ENCODE peak calls at places on chromosomes 12 and 14, in five cellular contexts. W is CD8-positive, alpha-beta T cell; X is MCF 10A; L is A549; H is endothelial cell. T is an unnamed sample.
A peak's percentile ranks its signal among the peaks of the same experiment; 100 is the strongest.

GRCh38 chr12:52495385-52495784 is 2.3 kb upstream of the KRT6A start:
- DNase-seq in W (no peak), L (peak; percentile 41), H (no peak), X (peak; percentile 95), T (no peak)

GRCh38 chr14:95398630-95399547 is 79.2 kb upstream of the CLMN start:
- DNase-seq in X (no peak), W (no peak), L (no peak), H (no peak), T (no peak)

GRCh38 chr12:14654842-14655241 is 41.6 kb downstream of the GUCY2C start:
- DNase-seq in X (no peak), H (no peak), L (no peak), W (no peak), T (no peak)

GRCh38 chr12:127083028-127083949 is 1183.7 kb upstream of the TMEM132C start:
- DNase-seq in L (peak; percentile 79), W (no peak), X (peak; percentile 83), H (no peak), T (no peak)

GRCh38 chr12:20144341-20144740 is 224.0 kb upstream of the PDE3A start:
- DNase-seq in L (no peak), W (no peak), H (no peak), X (no peak), T (no peak)

GRCh38 chr12:53596920-53597363 is 29.2 kb downstream of the ATF7 start:
- DNase-seq in X (no peak), L (no peak), H (no peak), W (no peak), T (no peak)

GRCh38 chr12:83573676-83574075 is 887.0 kb downstream of the TMTC2 start:
- DNase-seq in W (no peak), L (peak; percentile 13), H (no peak), X (peak; percentile 96), T (no peak)

GRCh38 chr14:68824517-68825347 is 31.9 kb upstream of the ZFP36L1 start:
- DNase-seq in W (no peak), L (peak; percentile 80), X (peak; percentile 86), H (peak; percentile 84), T (no peak)

GRCh38 chr12:87756111-87756510 is 273.1 kb downstream of the C12orf50 start:
- DNase-seq in X (peak; percentile 95), L (peak; percentile 6), H (no peak), W (no peak), T (no peak)

GRCh38 chr14:36857136-36857535 is 195.5 kb downstream of the PAX9 start:
- DNase-seq in H (no peak), L (no peak), W (no peak), X (no peak), T (no peak)

GRCh38 chr12:22287776-22288621 is 46.5 kb downstream of the ST8SIA1 start:
- DNase-seq in H (no peak), L (no peak), W (no peak), X (no peak), T (no peak)

GRCh38 chr12:98499668-98500456 is 15.5 kb upstream of the TMPO start:
- DNase-seq in W (no peak), H (no peak), L (no peak), X (no peak), T (no peak)

GRCh38 chr12:76542908-76543307 is 16.7 kb downstream of the OSBPL8 start:
- DNase-seq in H (no peak), W (no peak), X (no peak), L (no peak), T (no peak)

GRCh38 chr12:32399373-32400113 is at the start of gene FGD4:
- DNase-seq in X (peak; percentile 96), W (no peak), H (peak; percentile 81), L (peak; percentile 88), T (peak; percentile 73)
- TF ChIP-seq CTCF in X (peak; percentile 41), W (no peak), H (peak; percentile 43), L (peak; percentile 64), T (peak; percentile 19)

GRCh38 chr14:51327376-51327775 is 87.3 kb downstream of the TMX1 start:
- DNase-seq in L (no peak), X (peak; percentile 11), H (no peak), W (no peak), T (no peak)

GRCh38 chr14:51333299-51333698 is 93.3 kb downstream of the TMX1 start:
- DNase-seq in W (no peak), X (no peak), H (no peak), L (no peak), T (no peak)

GRCh38 chr14:51331651-51332367 is 91.8 kb downstream of the TMX1 start:
- DNase-seq in L (no peak), W (no peak), H (no peak), X (no peak), T (no peak)

GRCh38 chr14:51328089-51328941 is 88.3 kb downstream of the TMX1 start:
- DNase-seq in L (no peak), X (peak; percentile 71), W (no peak), H (no peak), T (no peak)

DNA sequence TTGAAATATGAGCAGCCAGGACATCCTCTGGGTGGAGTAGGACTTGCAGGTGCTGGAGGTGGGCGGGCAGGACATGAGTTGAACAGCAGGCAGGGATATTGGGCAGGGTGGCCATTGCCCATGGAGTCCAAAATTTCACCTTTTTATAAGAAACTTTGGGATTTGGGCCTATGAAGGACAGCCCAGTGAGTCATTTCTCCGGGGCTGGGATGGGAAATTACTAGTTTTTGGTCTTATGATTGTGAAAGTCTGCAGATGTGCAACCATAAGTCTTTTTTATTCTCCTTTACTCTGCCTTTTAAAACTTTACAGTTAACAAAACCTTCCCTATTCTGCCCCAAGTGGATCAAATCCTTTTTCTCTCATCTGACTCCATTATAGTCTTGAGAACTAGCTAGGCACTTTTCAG is 88.9 kb downstream of the TMX1 start:
- DNase-seq in L (no peak), H (no peak), W (no peak), X (peak; percentile 42), T (no peak)
- TF ChIP-seq CTCF in L (no peak), H (no peak), W (no peak), X (no peak), T (no peak)

GRCh38 chr12:113112043-113112899 is 23.3 kb downstream of the RASAL1 start:
- DNase-seq in W (no peak), H (no peak), L (no peak), X (no peak), T (no peak)
- TF ChIP-seq CTCF in W (no peak), H (no peak), L (no peak), X (no peak), T (no peak)

GRCh38 chr14:101492716-101493115 is 68.6 kb upstream of the DIO3 start:
- DNase-seq in X (no peak), W (no peak), L (no peak), H (no peak), T (peak; percentile 31)
- TF ChIP-seq CTCF in X (no peak), W (no peak), L (no peak), H (no peak), T (no peak)

GRCh38 chr12:116142936-116143882 is 134.3 kb downstream of the MED13L start:
- DNase-seq in W (no peak), X (peak; percentile 55), L (no peak), H (no peak), T (no peak)

GRCh38 chr12:116140559-116140958 is 136.9 kb downstream of the MED13L start:
- DNase-seq in L (no peak), H (no peak), X (no peak), W (no peak), T (no peak)

GRCh38 chr12:116138781-116139180 is 138.7 kb downstream of the MED13L start:
- DNase-seq in L (no peak), H (no peak), W (no peak), X (no peak), T (no peak)

GRCh38 chr12:116141833-116142162 is 135.7 kb downstream of the MED13L start:
- DNase-seq in H (no peak), X (no peak), L (no peak), W (no peak), T (no peak)

DNA sequence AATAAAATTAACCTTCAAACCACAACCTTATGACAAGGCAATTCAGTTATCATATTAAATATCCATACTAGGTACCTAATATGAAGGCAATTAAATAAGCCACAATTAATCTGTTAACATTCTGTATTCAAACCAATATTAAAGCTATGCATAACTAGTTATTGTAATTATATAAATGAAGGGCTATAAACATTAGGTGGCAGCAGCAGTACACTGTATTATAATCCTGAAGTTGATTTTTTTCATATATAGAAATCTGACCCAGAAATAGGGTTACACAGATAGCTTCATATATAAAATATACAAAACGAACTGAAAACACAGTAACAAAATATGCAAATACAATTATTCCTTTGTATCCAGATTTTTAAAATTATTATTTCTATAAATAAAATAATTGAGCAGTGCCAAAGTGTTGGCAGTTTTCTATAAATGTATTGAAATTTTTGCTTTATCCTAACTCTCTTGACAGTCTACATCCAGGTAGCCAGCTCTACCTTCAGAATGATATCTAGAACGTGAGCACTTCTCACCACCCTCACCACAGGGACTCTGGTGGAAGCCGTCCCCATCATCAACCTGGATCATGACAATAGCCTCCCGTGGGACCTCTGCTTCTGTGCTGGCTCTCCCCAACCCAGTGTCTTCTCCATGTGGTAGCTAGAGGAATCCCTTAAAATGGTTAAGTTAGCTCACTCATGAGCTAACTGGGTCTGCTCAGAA is 136.2 kb downstream of the MED13L start:
- DNase-seq in L (no peak), H (no peak), X (no peak), W (no peak), T (no peak)
- TF ChIP-seq CTCF in L (peak; percentile 40), H (no peak), X (peak; percentile 23), W (peak; percentile 34), T (no peak)

GRCh38 chr14:47511829-47512228 is 163.6 kb downstream of the MDGA2 start:
- DNase-seq in W (no peak), L (no peak), X (no peak), H (no peak), T (no peak)
- TF ChIP-seq CTCF in W (no peak), L (no peak), X (no peak), H (no peak), T (no peak)

GRCh38 chr14:29220077-29220476 is 453.5 kb downstream of the FOXG1 start:
- DNase-seq in L (no peak), H (no peak), X (no peak), W (no peak), T (no peak)

GRCh38 chr14:29227631-29228030 is 461.0 kb downstream of the FOXG1 start:
- DNase-seq in H (no peak), W (no peak), X (no peak), L (no peak), T (no peak)

GRCh38 chr14:29217813-29218450 is 451.3 kb downstream of the FOXG1 start:
- DNase-seq in L (no peak), W (no peak), H (no peak), X (no peak), T (no peak)

GRCh38 chr14:29216774-29217232 is 450.2 kb downstream of the FOXG1 start:
- DNase-seq in X (no peak), H (no peak), L (no peak), W (no peak), T (no peak)

DNA sequence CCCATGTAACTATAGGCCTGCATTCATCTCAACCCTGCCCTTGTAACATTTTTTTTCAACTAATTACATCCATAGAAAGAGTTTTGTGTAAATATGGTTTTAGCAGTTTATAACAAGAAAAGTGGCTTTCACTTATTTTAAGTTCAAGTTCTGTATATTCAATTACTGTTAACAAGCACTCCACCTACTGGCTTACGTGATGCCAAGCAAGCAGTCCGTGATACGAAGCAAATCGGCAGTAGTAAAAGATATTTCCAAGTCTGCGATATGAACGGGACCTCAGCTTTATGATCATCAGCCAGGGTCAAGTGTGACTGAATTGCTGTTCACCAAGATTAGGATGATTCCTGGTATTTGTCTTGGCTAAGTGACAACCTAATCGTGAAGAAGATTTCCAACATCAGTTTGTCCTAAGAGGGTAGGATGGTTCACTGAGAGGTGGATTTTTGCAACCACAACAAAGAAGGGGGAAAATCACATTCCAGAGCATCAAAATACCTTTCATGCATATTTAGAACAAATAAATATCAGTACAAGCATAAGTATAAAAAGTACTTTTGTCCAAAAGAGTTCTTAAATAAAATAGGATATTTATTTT is 456.2 kb downstream of the FOXG1 start:
- DNase-seq in X (peak; percentile 47), W (no peak), H (peak; percentile 18), L (no peak), T (no peak)
- TF ChIP-seq CTCF in X (peak; percentile 59), W (no peak), H (peak; percentile 36), L (peak; percentile 32), T (no peak)